ENCODE peak calls at places on chromosomes 2 and 18, in five cellular contexts. E is T-helper 22 cell; D is GM23338; T is stimulated activated CD4-positive, alpha-beta T cell treated with anti-CD3 and anti-CD28 coated beads, Interleukin-4, amount 100 ng/mL, for 48 hours; X is stimulated activated naive CD8-positive, alpha-beta T cell treated with anti-CD3 and anti-CD28 coated beads, Interleukin-15, Interleukin-2, amounts not matched to agents 100 U/mL and 50 U/mL, for 24 hours. S is an unnamed sample.

GRCh38 chr2:157877761-157878400 is 1.8 kb upstream of the ACVR1 start:
- DNase-seq in E (no peak), D (no peak), T (no peak), X (no peak), S (no peak)

GRCh38 chr2:191063584-191063983 is 49.6 kb upstream of the STAT1 start:
- DNase-seq in E (no peak), D (no peak), T (no peak), X (no peak), S (no peak)

GRCh38 chr2:54482725-54483124 is 26.6 kb downstream of the SPTBN1 start:
- DNase-seq in E (no peak), D (no peak), T (no peak), X (no peak), S (peak; percentile 82)

GRCh38 chr2:238254095-238254494 is 14.3 kb upstream of the HES6 start:
- DNase-seq in E (no peak), D (no peak), T (no peak), X (no peak), S (no peak)

GRCh38 chr2:138906549-138906948 is 126.4 kb upstream of the NXPH2 start:
- DNase-seq in E (no peak), D (no peak), T (no peak), X (no peak), S (no peak)

GRCh38 chr18:13541621-13542519 is 184.5 kb downstream of the FAM210A start:
- DNase-seq in E (no peak), D (no peak), T (no peak), X (no peak), S (no peak)

GRCh38 chr18:52531836-52532235 is 191.8 kb downstream of the DCC start:
- DNase-seq in E (no peak), D (no peak), T (no peak), X (no peak), S (no peak)

GRCh38 chr2:236525416-236525997 is 44.1 kb upstream of the ACKR3 start:
- DNase-seq in E (no peak), D (no peak), T (no peak), X (no peak), S (peak; percentile 9)

GRCh38 chr2:232204457-232204931 is 174.1 kb upstream of the ALPP start:
- DNase-seq in E (no peak), D (no peak), T (no peak), X (no peak), S (no peak)

GRCh38 chr2:86622878-86623548 is 652 bp downstream of the RNF103 start:
- DNase-seq in E (peak; percentile 27), D (peak; percentile 43), T (peak; percentile 37), X (peak; percentile 64), S (no peak)

GRCh38 chr2:206353685-206354084 is 79.2 kb downstream of the ZDBF2 start:
- DNase-seq in E (no peak), D (no peak), T (no peak), X (no peak), S (no peak)

GRCh38 chr2:212227755-212228154 is 310.8 kb downstream of the ERBB4 start:
- DNase-seq in E (no peak), D (peak; percentile 24), T (no peak), X (no peak), S (peak; percentile 89)

GRCh38 chr18:76493213-76494107 is 1.6 kb downstream of the ZNF516 start:
- DNase-seq in E (no peak), D (peak; percentile 24), T (no peak), X (peak; percentile 27), S (no peak)

GRCh38 chr2:232339121-232340081 is 39.1 kb upstream of the ALPP start:
- DNase-seq in E (no peak), D (peak; percentile 76), T (no peak), X (no peak), S (no peak)

GRCh38 chr2:172834881-172835280 is 99.2 kb downstream of the RAPGEF4 start:
- DNase-seq in E (no peak), D (peak; percentile 8), T (no peak), X (no peak), S (no peak)

GRCh38 chr2:241968417-241968816 is 98.9 kb downstream of the RTP5 start:
- DNase-seq in E (no peak), D (no peak), T (no peak), X (no peak), S (no peak)

GRCh38 chr2:42503291-42503690 is 9.5 kb upstream of the KCNG3 start:
- DNase-seq in E (no peak), D (peak; percentile 33), T (no peak), X (no peak), S (no peak)

GRCh38 chr2:148244593-148245292 is 223.9 kb downstream of the MBD5 start:
- DNase-seq in E (no peak), D (no peak), T (no peak), X (no peak), S (peak; percentile 20)

GRCh38 chr2:85393836-85394235 is 16.3 kb downstream of the CAPG start:
- DNase-seq in E (no peak), D (no peak), T (no peak), X (no peak), S (no peak)

S was measured in fibroblast of the conjunctiva.